ENCODE peak calls at places on chromosomes 3 and 15, in four cellular contexts. Z is CD4-positive, CD25-positive, alpha-beta regulatory T cell; M is endothelial cell of umbilical vein; L is left ventricle myocardium inferior. V is an unnamed sample. For H3K4me1, the result is how much of the 10 kb centered on the place peaks cover.

GRCh38 chr15:98177950-98178848 is 217.7 kb downstream of the ARRDC4 start:
- DNase-seq in Z (peak), M (peak), L (no peak), V (no peak)

GRCh38 chr3:197801801-197802504 is 10.9 kb downstream of the LRCH3 start:
- DNase-seq in Z (peak), M (peak), L (no peak), V (no peak)

GRCh38 chr15:25801586-25802284 is 61.4 kb downstream of the ATP10A start:
- DNase-seq in Z (no peak), M (no peak), L (no peak), V (no peak)

GRCh38 chr3:81554805-81555204 is 206.6 kb downstream of the GBE1 start:
- DNase-seq in Z (no peak), M (peak), L (no peak), V (no peak)

GRCh38 chr3:65493371-65493882 is 545.3 kb downstream of the MAGI1 start:
- DNase-seq in Z (no peak), M (no peak), L (no peak), V (no peak)

GRCh38 chr3:107999215-107999775 is 91.5 kb downstream of the CD47 start:
- DNase-seq in Z (no peak), M (no peak), L (no peak), V (no peak)

GRCh38 chr3:23203651-23204111 is 554 bp downstream of the UBE2E2 start:
- DNase-seq in Z (peak), M (peak), L (no peak), V (no peak)

GRCh38 chr3:49601358-49602048 is 47.2 kb downstream of the BSN start:
- DNase-seq in Z (no peak), M (no peak), L (no peak), V (no peak)

GRCh38 chr3:37646865-37647264 is 214.8 kb upstream of the CTDSPL start:
- DNase-seq in Z (no peak), M (no peak), L (no peak), V (no peak)

GRCh38 chr3:98388147-98388546 is 2.3 kb upstream of the OR5K3 start:
- DNase-seq in Z (no peak), M (no peak), L (no peak), V (no peak)

GRCh38 chr3:98395111-98395510 is 4.6 kb downstream of the OR5K3 start:
- DNase-seq in Z (no peak), M (no peak), L (no peak), V (no peak)

DNA sequence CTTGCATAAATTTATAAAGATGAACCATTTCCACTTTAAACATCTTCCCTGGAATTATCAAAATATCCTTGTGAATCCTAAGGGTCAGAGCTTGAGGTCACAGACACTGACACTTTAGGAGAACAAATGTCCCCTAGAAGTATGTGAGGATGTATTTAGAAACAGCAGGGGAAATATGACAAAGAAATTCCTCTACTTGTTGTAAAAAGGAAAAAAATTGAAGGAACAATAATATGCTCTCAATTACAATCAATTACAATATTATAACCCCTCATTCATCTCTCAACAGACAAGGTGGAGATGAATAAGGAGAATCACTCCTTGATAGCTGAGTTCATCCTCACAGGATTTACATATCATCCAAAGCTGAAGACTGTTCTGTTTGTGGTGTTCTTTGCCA is at the start of gene OR5K3:
- DNase-seq in Z (no peak), M (no peak), L (no peak), V (no peak)
- H3K4me1 ChIP-seq in Z (under half), M (under half), L (under half), V (under half)

GRCh38 chr3:186955898-186956696 is 25.8 kb downstream of the ST6GAL1 start:
- DNase-seq in Z (no peak), M (no peak), L (no peak), V (no peak)
- H3K27ac ChIP-seq in Z (no peak), M (no peak), L (peak), V (no peak)

GRCh38 chr15:23686466-23687142 is 501 bp downstream of the NDN start:
- DNase-seq in Z (no peak), M (peak), L (no peak), V (no peak)

GRCh38 chr15:23690015-23690414 is 2.9 kb upstream of the NDN start:
- DNase-seq in Z (no peak), M (no peak), L (no peak), V (no peak)

GRCh38 chr15:23690450-23690852 is 3.3 kb upstream of the NDN start:
- DNase-seq in Z (no peak), M (no peak), L (peak), V (no peak)

GRCh38 chr15:23687143-23687470 is at the start of gene NDN:
- DNase-seq in Z (no peak), M (peak), L (peak), V (no peak)
- H3K4me3 ChIP-seq in Z (no peak), M (peak), L (peak), V (no peak)

GRCh38 chr15:92892201-92892555 is 7.9 kb upstream of the CHD2 start:
- DNase-seq in Z (no peak), M (no peak), L (no peak), V (no peak)
- H3K4me1 ChIP-seq in Z (half or more), M (under half), L (half or more), V (under half)

GRCh38 chr3:99388736-99389135 is 249.7 kb upstream of the COL8A1 start:
- DNase-seq in Z (no peak), M (peak), L (no peak), V (no peak)

DNA sequence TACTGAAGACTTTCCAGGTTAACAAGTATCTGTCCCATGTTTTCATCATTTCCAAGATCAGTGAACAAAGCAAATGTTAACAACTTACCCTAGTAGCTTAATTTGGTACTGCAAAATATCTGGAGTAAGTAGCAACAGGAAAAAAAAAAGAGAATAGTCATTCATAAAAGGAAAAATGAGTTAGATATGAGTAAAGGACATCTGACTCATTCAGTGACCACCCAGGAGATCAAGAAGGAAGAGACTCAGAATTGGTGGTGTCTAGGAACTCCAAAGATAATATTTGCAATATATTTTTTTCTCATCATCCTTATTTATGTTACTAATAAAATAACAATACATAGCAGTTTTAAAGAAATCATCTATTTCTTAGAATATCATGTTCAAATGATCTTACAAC is 253.8 kb upstream of the COL8A1 start:
- DNase-seq in Z (no peak), M (peak), L (no peak), V (no peak)
- H3K27ac ChIP-seq in Z (no peak), M (no peak), L (no peak), V (no peak)

V was measured in effector memory CD4-positive, alpha-beta T cell.